ENCODE peak calls at places on chromosomes 6 and 20, in seven cellular contexts. Q, B, K, R, T, W and F are unnamed samples.

GRCh38 chr6:150666071-150666470 is 66.4 kb downstream of the PLEKHG1 start:
- DNase-seq in Q (no peak), B (no peak), K (no peak), R (peak; percentile 31), T (no peak), W (no peak), F (no peak)

GRCh38 chr20:21681219-21681931 is 24.1 kb upstream of the PAX1 start:
- DNase-seq in Q (no peak), B (no peak), K (no peak), R (no peak), T (no peak), W (no peak), F (no peak)

GRCh38 chr6:41634657-41635056 is 3.6 kb upstream of the MDFI start:
- DNase-seq in Q (no peak), B (no peak), K (no peak), R (peak; percentile 74), T (no peak), W (no peak), F (no peak)

GRCh38 chr6:122042851-122043250 is 356.6 kb upstream of the HSF2 start:
- DNase-seq in Q (no peak), B (no peak), K (no peak), R (no peak), T (no peak), W (no peak), F (no peak)

GRCh38 chr6:134173936-134174789 is 121.7 kb upstream of the SLC2A12 start:
- DNase-seq in Q (peak; percentile 87), B (peak; percentile 88), K (peak; percentile 90), R (peak; percentile 92), T (peak; percentile 78), W (peak; percentile 67), F (peak; percentile 86)

GRCh38 chr6:52543729-52544324 is 33.0 kb downstream of the TRAM2 start:
- DNase-seq in Q (no peak), B (no peak), K (no peak), R (peak; percentile 73), T (no peak), W (no peak), F (no peak)

GRCh38 chr6:151481752-151482151 is 12.1 kb upstream of the CCDC170 start:
- DNase-seq in Q (no peak), B (no peak), K (no peak), R (no peak), T (no peak), W (no peak), F (no peak)

GRCh38 chr6:142850653-142851434 is 94.1 kb downstream of the HIVEP2 start:
- DNase-seq in Q (no peak), B (no peak), K (no peak), R (peak; percentile 69), T (no peak), W (no peak), F (no peak)

GRCh38 chr6:26538572-26538902 is 371 bp downstream of the HMGN4 start:
- DNase-seq in Q (peak; percentile 25), B (no peak), K (no peak), R (no peak), T (no peak), W (no peak), F (no peak)

GRCh38 chr20:50559149-50559548 is 49.0 kb downstream of the PTPN1 start:
- DNase-seq in Q (no peak), B (no peak), K (no peak), R (no peak), T (no peak), W (no peak), F (no peak)

GRCh38 chr6:106056738-106057390 is 29.3 kb upstream of the PRDM1 start:
- DNase-seq in Q (no peak), B (no peak), K (no peak), R (no peak), T (no peak), W (no peak), F (no peak)

GRCh38 chr20:44134897-44135810 is 51.8 kb downstream of the JPH2 start:
- DNase-seq in Q (no peak), B (no peak), K (no peak), R (no peak), T (no peak), W (no peak), F (no peak)

DNA sequence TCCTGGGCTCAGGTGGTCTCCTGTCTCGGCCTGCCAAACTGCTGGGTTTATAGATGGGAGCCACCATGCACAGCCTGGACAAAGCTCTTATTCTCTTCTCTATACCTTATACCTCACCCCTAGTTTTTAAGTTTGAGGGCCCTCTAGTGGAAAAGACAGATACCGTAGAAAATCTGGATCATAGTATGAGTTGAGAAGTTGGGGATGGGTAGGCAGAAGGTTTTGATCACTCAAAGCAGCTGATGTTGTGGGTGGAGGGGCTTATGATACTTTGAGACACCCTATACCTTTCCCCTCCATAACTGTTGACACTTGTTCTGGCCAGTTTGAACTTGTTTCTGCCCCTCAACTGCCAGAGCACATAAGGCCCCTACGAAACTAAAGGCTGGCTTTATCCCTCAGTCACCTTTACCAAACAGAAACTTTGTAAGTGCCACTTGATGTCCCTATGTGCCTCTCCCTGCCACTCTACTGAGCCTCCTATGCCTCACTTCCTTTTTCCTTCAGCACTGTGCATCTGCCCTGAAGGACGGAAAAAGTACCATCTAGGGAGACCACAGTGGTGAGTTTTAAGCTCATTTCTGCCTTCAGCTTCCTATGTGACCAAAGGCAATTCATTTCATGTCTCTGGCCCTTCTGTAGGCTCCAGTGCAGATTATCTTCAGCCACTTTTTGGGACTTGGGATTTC is 28.6 kb downstream of the RALY start:
- DNase-seq in Q (peak; percentile 35), B (no peak), K (no peak), R (peak; percentile 46), T (no peak), W (no peak), F (no peak)
- TF ChIP-seq CTCF in Q (no peak), B (no peak), K (peak; percentile 34), R (peak; percentile 59), T (no peak), W (no peak), F (peak; percentile 68)

GRCh38 chr6:155492061-155492735 is 36.6 kb upstream of the NOX3 start:
- DNase-seq in Q (no peak), B (no peak), K (no peak), R (no peak), T (no peak), W (no peak), F (no peak)

GRCh38 chr6:155493026-155493693 is 37.5 kb upstream of the NOX3 start:
- DNase-seq in Q (no peak), B (no peak), K (no peak), R (no peak), T (no peak), W (no peak), F (no peak)

GRCh38 chr6:155497273-155497672 is 41.6 kb upstream of the NOX3 start:
- DNase-seq in Q (no peak), B (no peak), K (no peak), R (no peak), T (no peak), W (no peak), F (no peak)

GRCh38 chr6:155493694-155494143 is 38.1 kb upstream of the NOX3 start:
- DNase-seq in Q (peak; percentile 55), B (peak; percentile 66), K (no peak), R (peak; percentile 100), T (no peak), W (no peak), F (no peak)

DNA sequence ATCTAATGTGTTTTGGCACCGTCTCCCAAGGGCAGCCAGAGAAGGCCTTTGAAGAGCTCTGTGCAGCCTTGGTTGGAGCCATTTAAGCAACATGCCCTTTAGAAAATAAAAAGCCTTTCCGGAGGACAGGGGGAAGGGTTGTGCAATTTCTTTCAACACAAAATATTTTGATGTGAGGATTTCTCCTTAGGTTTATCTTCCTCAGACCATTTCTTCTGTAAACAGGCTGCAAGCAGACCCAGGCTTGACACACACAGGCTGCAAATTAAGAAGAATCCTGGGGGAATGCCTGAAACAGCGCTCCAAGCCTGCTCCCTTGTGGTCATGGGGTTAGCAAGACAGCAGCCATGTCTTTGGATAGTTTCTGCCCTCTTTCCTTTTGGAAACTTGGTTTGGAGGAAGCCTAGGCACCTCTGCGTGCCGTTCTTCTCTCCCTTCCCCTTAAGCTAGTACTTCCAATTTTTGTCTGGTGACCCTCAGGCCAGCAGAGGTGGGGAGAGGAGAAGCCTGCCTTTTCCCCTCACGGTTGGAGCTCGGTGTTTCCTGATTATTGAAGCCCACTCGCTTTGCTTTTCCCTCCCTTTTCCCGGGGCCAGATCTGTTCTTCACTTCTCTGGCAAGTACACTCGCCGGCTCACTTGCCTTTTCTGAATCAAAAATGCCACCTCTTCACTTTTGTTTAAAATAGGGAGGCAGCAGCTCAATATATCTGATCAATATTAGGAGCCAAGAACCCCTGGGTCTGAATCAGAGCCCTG is 39.6 kb upstream of the NOX3 start:
- DNase-seq in Q (no peak), B (peak; percentile 45), K (peak; percentile 55), R (peak; percentile 97), T (no peak), W (no peak), F (no peak)
- TF ChIP-seq CTCF in Q (no peak), B (peak; percentile 1), K (no peak), R (peak; percentile 78), T (no peak), W (no peak), F (peak; percentile 42)

GRCh38 chr6:131803007-131803769 is 4.6 kb upstream of the ENPP1 start:
- DNase-seq in Q (no peak), B (no peak), K (no peak), R (no peak), T (no peak), W (no peak), F (no peak)

GRCh38 chr6:131807321-131807643 is 538 bp upstream of the ENPP1 start:
- DNase-seq in Q (no peak), B (no peak), K (no peak), R (no peak), T (no peak), W (no peak), F (no peak)

GRCh38 chr6:131808460-131809269 is 845 bp downstream of the ENPP1 start:
- DNase-seq in Q (no peak), B (no peak), K (no peak), R (no peak), T (no peak), W (no peak), F (no peak)

GRCh38 chr6:131811510-131811909 is 3.7 kb downstream of the ENPP1 start:
- DNase-seq in Q (no peak), B (no peak), K (no peak), R (no peak), T (no peak), W (no peak), F (no peak)

GRCh38 chr6:131807644-131808459 is at the start of gene ENPP1:
- DNase-seq in Q (peak; percentile 69), B (peak; percentile 64), K (peak; percentile 76), R (peak; percentile 60), T (peak; percentile 24), W (peak; percentile 45), F (peak; percentile 74)
- TF ChIP-seq CTCF in Q (peak; percentile 29), B (no peak), K (no peak), R (peak; percentile 22), T (no peak), W (no peak), F (peak; percentile 62)

GRCh38 chr6:152954443-152954842 is 28.4 kb downstream of the FBXO5 start:
- DNase-seq in Q (no peak), B (no peak), K (no peak), R (peak; percentile 24), T (no peak), W (no peak), F (no peak)
- TF ChIP-seq CTCF in Q (no peak), B (no peak), K (no peak), R (peak; percentile 30), T (no peak), W (no peak), F (no peak)

DNA sequence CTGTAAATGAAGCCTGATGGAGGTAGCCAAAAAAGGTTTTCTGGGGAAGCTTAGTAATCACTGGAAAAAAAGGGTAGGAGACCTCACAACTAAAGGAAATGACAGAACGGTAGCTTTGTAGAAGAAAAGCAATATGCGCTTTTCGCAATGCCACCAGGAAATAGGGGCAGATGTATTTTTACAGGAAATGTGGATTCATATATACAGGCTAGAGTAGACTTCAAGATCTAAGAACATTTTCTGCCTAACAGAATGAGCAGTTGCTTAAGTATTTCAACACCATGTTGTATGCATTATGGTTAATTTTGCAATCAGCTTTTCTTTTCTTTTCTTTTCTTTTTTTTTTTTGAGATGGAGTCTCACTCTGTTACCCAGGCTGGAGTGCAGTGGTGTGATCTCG is 219.6 kb downstream of the CD83 start:
- DNase-seq in Q (no peak), B (no peak), K (no peak), R (peak; percentile 24), T (no peak), W (no peak), F (no peak)
- TF ChIP-seq CTCF in Q (no peak), B (no peak), K (no peak), R (no peak), T (no peak), W (no peak), F (no peak)